ENCODE peak calls at places on chromosomes 6 and 20, in seven cellular contexts. U is A549, I is IMR-90, V is HepG2, R is K562, B is H1, Z is GM12878. E is an unnamed sample.

GRCh38 chr6:15313367-15313766 is 67.5 kb downstream of the JARID2 start:
- DNase-seq in U (no peak), B (no peak), Z (no peak), R (no peak), I (no peak), V (no peak), E (no peak)

GRCh38 chr20:52105573-52106422 is 85.8 kb downstream of the ZFP64 start:
- DNase-seq in V (no peak), R (no peak), I (peak; percentile 23), Z (no peak), U (peak; percentile 68), B (peak; percentile 87), E (no peak)

GRCh38 chr6:45480697-45481415 is 103.1 kb upstream of the SUPT3H start:
- DNase-seq in V (no peak), Z (no peak), I (no peak), B (no peak), U (no peak), R (no peak), E (no peak)

GRCh38 chr6:136510782-136511181 is 39.4 kb downstream of the MAP7 start:
- DNase-seq in Z (no peak), I (no peak), R (no peak), B (no peak), V (no peak), U (no peak), E (no peak)

GRCh38 chr6:44043036-44043478 is 84.2 kb downstream of the MRPL14 start:
- DNase-seq in V (peak; percentile 30), I (peak; percentile 49), B (no peak), Z (no peak), U (peak; percentile 80), R (no peak), E (no peak)

GRCh38 chr20:24695529-24696225 is 226.2 kb downstream of the SYNDIG1 start:
- DNase-seq in U (no peak), B (no peak), I (no peak), R (no peak), Z (no peak), V (no peak), E (peak; percentile 3)

GRCh38 chr6:13709698-13710551 is 1.7 kb downstream of the RANBP9 start:
- DNase-seq in V (peak; percentile 54), Z (no peak), R (peak; percentile 78), B (no peak), U (no peak), I (peak; percentile 79), E (peak; percentile 40)

GRCh38 chr6:150567360-150567759 is 32.3 kb upstream of the PLEKHG1 start:
- DNase-seq in Z (no peak), V (peak; percentile 24), R (no peak), B (no peak), U (no peak), I (no peak), E (no peak)

GRCh38 chr20:1313236-1313964 is 15.5 kb downstream of the SDCBP2 start:
- DNase-seq in U (peak; percentile 71), R (peak; percentile 71), B (no peak), Z (no peak), V (peak; percentile 71), I (peak; percentile 71), E (peak; percentile 93)

GRCh38 chr6:9405825-9406224 is 970.5 kb upstream of the SLC35B3 start:
- DNase-seq in U (no peak), V (no peak), I (no peak), B (no peak), R (no peak), Z (no peak), E (no peak)

GRCh38 chr20:58467572-58468330 is 47.4 kb downstream of the APCDD1L start:
- DNase-seq in Z (no peak), V (no peak), U (no peak), I (no peak), B (no peak), R (no peak), E (peak; percentile 48)

GRCh38 chr20:4729265-4729664 is 7.6 kb downstream of the PRND start:
- DNase-seq in B (no peak), V (no peak), Z (no peak), R (no peak), I (no peak), U (no peak), E (no peak)

GRCh38 chr6:150905769-150906168 is 40.3 kb downstream of the MTHFD1L start:
- DNase-seq in I (no peak), Z (no peak), R (peak; percentile 40), U (no peak), B (no peak), V (no peak), E (no peak)

GRCh38 chr20:58650181-58650775 is 805 bp upstream of the STX16 start:
- DNase-seq in B (no peak), V (no peak), U (no peak), Z (no peak), R (no peak), I (no peak), E (peak; percentile 78)

GRCh38 chr20:1210501-1210900 is 7.2 kb downstream of the C20orf202 start:
- DNase-seq in R (no peak), B (no peak), U (no peak), V (no peak), I (peak; percentile 13), Z (no peak), E (no peak)

GRCh38 chr20:38726849-38727601 is 2.7 kb downstream of the SLC32A1 start:
- DNase-seq in V (peak; percentile 61), R (peak; percentile 71), B (no peak), Z (no peak), U (no peak), I (no peak), E (peak; percentile 90)

GRCh38 chr6:21109421-21110178 is 484.0 kb upstream of the SOX4 start:
- DNase-seq in I (peak; percentile 59), U (peak; percentile 27), Z (peak; percentile 19), B (no peak), R (peak; percentile 25), V (peak; percentile 33), E (no peak)

GRCh38 chr6:30489081-30490030 is at the start of gene HLA-E:
- DNase-seq in V (peak; percentile 99), I (peak; percentile 100), B (peak; percentile 94), Z (peak; percentile 99), R (peak; percentile 99), U (peak; percentile 98), E (peak; percentile 88)

GRCh38 chr6:53566755-53567154 is 21.9 kb upstream of the GCLC start:
- DNase-seq in U (no peak), I (no peak), R (no peak), B (no peak), Z (no peak), V (no peak), E (no peak)

GRCh38 chr20:18701969-18702368 is 111.6 kb upstream of the SCP2D1 start:
- DNase-seq in B (no peak), U (no peak), R (no peak), Z (no peak), I (no peak), V (no peak), E (no peak)

GRCh38 chr20:12090920-12091319 is 173.2 kb downstream of the BTBD3 start:
- DNase-seq in V (no peak), Z (no peak), R (no peak), I (no peak), U (no peak), B (no peak), E (no peak)

GRCh38 chr20:12098411-12098810 is 180.7 kb downstream of the BTBD3 start:
- DNase-seq in R (no peak), U (no peak), Z (no peak), B (no peak), I (no peak), V (no peak), E (no peak)

GRCh38 chr20:12095224-12095623 is 177.5 kb downstream of the BTBD3 start:
- DNase-seq in U (no peak), I (no peak), R (no peak), V (no peak), B (no peak), Z (no peak), E (no peak)

GRCh38 chr20:12093062-12093796 is 175.5 kb downstream of the BTBD3 start:
- DNase-seq in B (no peak), U (no peak), I (no peak), Z (no peak), V (no peak), R (no peak), E (no peak)
- TF ChIP-seq RFX5 in B (no peak), U (no peak), I (no peak), Z (no peak), V (no peak), R (no peak), E (no peak)

DNA sequence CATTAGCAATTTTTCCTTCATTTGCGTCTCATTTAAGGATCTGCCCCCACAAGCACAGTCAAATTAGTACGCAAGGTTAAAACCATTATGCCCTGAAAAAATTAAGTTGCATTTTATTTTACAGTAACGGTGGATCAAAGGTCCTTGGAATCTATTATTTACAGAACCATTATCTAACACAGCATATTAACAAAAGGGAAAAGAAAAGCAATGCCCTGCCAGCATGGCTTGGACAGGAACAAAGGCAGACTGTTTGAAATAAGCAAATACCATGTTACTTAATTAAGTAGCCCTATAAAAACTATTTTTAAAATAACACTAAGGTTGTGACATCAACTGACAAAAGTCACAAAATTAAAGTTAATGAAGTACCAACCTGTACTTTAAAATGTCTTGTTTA is 144.7 kb downstream of the PDSS2 start:
- DNase-seq in B (no peak), Z (no peak), U (no peak), R (no peak), I (no peak), V (peak; percentile 87), E (no peak)
- TF ChIP-seq RFX5 in B (no peak), Z (no peak), U (no peak), R (no peak), I (no peak), V (no peak), E (no peak)

GRCh38 chr6:144316866-144317204 is 31.7 kb downstream of the UTRN start:
- DNase-seq in V (no peak), B (no peak), Z (no peak), R (no peak), U (no peak), I (no peak), E (no peak)

GRCh38 chr6:144321839-144322591 is 36.9 kb downstream of the UTRN start:
- DNase-seq in U (peak; percentile 21), I (peak; percentile 65), Z (no peak), V (no peak), B (no peak), R (no peak), E (no peak)

GRCh38 chr6:144317736-144318135 is 32.6 kb downstream of the UTRN start:
- DNase-seq in V (no peak), B (no peak), R (no peak), I (peak; percentile 41), Z (no peak), U (no peak), E (no peak)

GRCh38 chr6:144320746-144321145 is 35.6 kb downstream of the UTRN start:
- DNase-seq in Z (no peak), R (no peak), V (no peak), B (no peak), U (no peak), I (no peak), E (no peak)

DNA sequence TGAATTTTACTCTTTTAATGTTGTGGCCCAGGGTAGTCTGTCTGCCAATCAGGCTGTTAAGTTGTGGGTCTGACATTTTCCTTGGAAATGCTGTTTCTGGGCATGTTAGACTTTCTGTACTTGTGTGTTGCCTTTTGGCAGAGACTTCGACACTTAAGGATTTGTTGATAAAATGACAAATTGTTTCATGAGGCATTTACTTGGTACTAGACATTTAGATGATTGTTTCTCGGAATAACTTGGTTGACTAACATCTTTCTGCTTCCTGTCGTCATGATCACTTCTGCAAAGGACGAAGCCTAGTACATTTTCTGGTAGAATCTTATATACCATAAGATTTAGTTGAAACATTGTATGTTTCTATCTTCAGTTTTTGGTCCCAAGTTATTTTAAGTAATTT is 34.1 kb downstream of the UTRN start:
- DNase-seq in Z (no peak), B (no peak), I (no peak), R (no peak), V (no peak), U (no peak), E (no peak)
- TF ChIP-seq RFX5 in Z (no peak), B (no peak), I (no peak), R (no peak), V (no peak), U (no peak), E (no peak)

GRCh38 chr6:159595173-159595572 is 97.9 kb downstream of the SOD2 start:
- DNase-seq in I (peak; percentile 63), R (no peak), V (no peak), B (no peak), U (peak; percentile 52), Z (no peak), E (no peak)
- TF ChIP-seq RFX5 in I (no peak), R (no peak), V (no peak), B (no peak), U (no peak), Z (no peak), E (no peak)